ENCODE peak calls at places on chromosomes 5 and 9, in six cellular contexts. W is T-cell; C is stimulated activated naive CD8-positive, alpha-beta T cell treated with anti-CD3 and anti-CD28 coated beads, Interleukin-15, Interleukin-2, amounts not matched to agents 100 U/mL and 50 U/mL, for 24 hours; G is mucosa of descending colon; B is PC-3; Q is stimulated activated effector memory CD8-positive, alpha-beta T cell treated with anti-CD3 and anti-CD28 coated beads, Interleukin-12 subunit alpha, Interleukin-12 subunit beta, amount 100 ng/mL, for 72 hours. U is an unnamed sample.

GRCh38 chr9:112555844-112556482 is 69.3 kb downstream of the KIAA1958 start:
- ATAC-seq in C (no peak), Q (no peak), G (peak; percentile 99), W (no peak), B (no peak), U (peak; percentile 72)

GRCh38 chr9:119391878-119392277 is 22.6 kb upstream of the BRINP1 start:
- ATAC-seq in W (no peak), Q (no peak), G (no peak), C (no peak), B (no peak), U (no peak)

GRCh38 chr5:82639393-82640144 is 361.4 kb upstream of the RPS23 start:
- ATAC-seq in G (no peak), Q (no peak), W (no peak), C (no peak), B (no peak), U (no peak)

GRCh38 chr5:9573796-9574195 is 27.9 kb upstream of the SEMA5A start:
- ATAC-seq in W (no peak), Q (no peak), G (no peak), C (no peak), B (no peak), U (no peak)

GRCh38 chr9:129549139-129549538 is 71.8 kb downstream of the C9orf50 start:
- ATAC-seq in B (no peak), Q (no peak), C (no peak), W (no peak), G (peak; percentile 28), U (no peak)

GRCh38 chr9:122944960-122945888 is 4.4 kb downstream of the RABGAP1 start:
- ATAC-seq in W (no peak), C (no peak), G (no peak), B (no peak), Q (no peak), U (no peak)

GRCh38 chr5:134494780-134495179 is 30.7 kb upstream of the JADE2 start:
- ATAC-seq in Q (no peak), G (no peak), W (no peak), B (no peak), C (no peak), U (no peak)

GRCh38 chr5:57718155-57718554 is 235.5 kb upstream of the ACTBL2 start:
- ATAC-seq in C (no peak), Q (no peak), B (peak; percentile 58), G (no peak), W (no peak), U (no peak)

GRCh38 chr9:95477441-95477840 is 39.3 kb downstream of the PTCH1 start:
- ATAC-seq in Q (no peak), C (no peak), W (no peak), G (no peak), B (no peak), U (no peak)

GRCh38 chr9:133978226-133979123 is 13.6 kb downstream of the VAV2 start:
- ATAC-seq in Q (no peak), G (no peak), C (no peak), B (no peak), W (no peak), U (no peak)

GRCh38 chr5:133861161-133861737 is 107.2 kb downstream of the C5orf15 start:
- ATAC-seq in Q (peak; percentile 46), C (peak; percentile 83), W (no peak), G (no peak), B (no peak), U (peak; percentile 55)

GRCh38 chr5:82986404-82986803 is 90.8 kb downstream of the TMEM167A start:
- ATAC-seq in W (no peak), C (no peak), G (no peak), Q (no peak), B (no peak), U (no peak)

GRCh38 chr5:173794901-173795416 is 93.2 kb upstream of the CPEB4 start:
- ATAC-seq in Q (no peak), G (no peak), W (no peak), C (no peak), B (no peak), U (no peak)

GRCh38 chr5:124315746-124316415 is 430.6 kb downstream of the ZNF608 start:
- ATAC-seq in G (no peak), Q (no peak), W (no peak), C (no peak), B (no peak), U (no peak)

GRCh38 chr5:110923971-110924370 is 147.5 kb upstream of the TSLP start:
- ATAC-seq in C (no peak), B (no peak), Q (no peak), W (no peak), G (no peak), U (no peak)

GRCh38 chr9:75111019-75111622 is 22.8 kb downstream of the OSTF1 start:
- ATAC-seq in Q (peak; percentile 67), B (peak; percentile 98), W (no peak), C (no peak), G (peak; percentile 99), U (peak; percentile 68)

U was measured in activated T-helper 17 cell treated with anti-CD3 and anti-CD28 coated beads, Interleukin-2, amount 50 U/mL, for 72 hours.